ENCODE peak calls at places on chromosomes 13 and 19, in five cellular contexts. L is breast epithelium, G is body of pancreas, B is uterus, J is OCI-LY7. D is an unnamed sample.

GRCh38 chr13:110316196-110316595 is 9.1 kb downstream of the COL4A2 start:
- DNase-seq in L (peak; percentile 7), G (no peak), B (no peak), J (no peak), D (no peak)

GRCh38 chr13:23753523-23753922 is 135.7 kb downstream of the MIPEP start:
- DNase-seq in L (no peak), G (no peak), B (no peak), J (no peak), D (no peak)

GRCh38 chr19:51251453-51251790 is 542 bp downstream of the SIGLECL1 start:
- DNase-seq in L (no peak), G (no peak), B (no peak), J (no peak), D (no peak)

GRCh38 chr19:45049073-45049736 is 10.4 kb downstream of the CLASRP start:
- DNase-seq in L (no peak), G (peak; percentile 50), B (no peak), J (no peak), D (no peak)

GRCh38 chr13:49066856-49067255 is 91.1 kb downstream of the FNDC3A start:
- DNase-seq in L (no peak), G (no peak), B (no peak), J (no peak), D (no peak)

GRCh38 chr13:31310781-31311180 is 111.0 kb downstream of the B3GLCT start:
- DNase-seq in L (peak; percentile 19), G (no peak), B (no peak), J (no peak), D (no peak)

GRCh38 chr19:48554385-48555091 is 2.6 kb downstream of the SULT2B1 start:
- DNase-seq in L (no peak), G (no peak), B (no peak), J (no peak), D (no peak)

GRCh38 chr19:45632468-45633196 is 6.6 kb downstream of the EML2 start:
- DNase-seq in L (peak; percentile 71), G (peak; percentile 65), B (peak; percentile 30), J (peak; percentile 71), D (peak; percentile 61)

GRCh38 chr13:91894311-91894710 is 495.9 kb downstream of the GPC5 start:
- DNase-seq in L (no peak), G (no peak), B (no peak), J (no peak), D (no peak)

GRCh38 chr19:9309139-9309973 is at the start of gene ZNF699:
- DNase-seq in L (peak; percentile 98), G (peak; percentile 96), B (peak; percentile 99), J (peak; percentile 99), D (peak; percentile 97)

GRCh38 chr19:58300620-58301019 is 4.6 kb upstream of the ERVK3-1 start:
- DNase-seq in L (no peak), G (no peak), B (no peak), J (no peak), D (no peak)

GRCh38 chr13:113669871-113670341 is 2.9 kb downstream of the GRK1 start:
- DNase-seq in L (no peak), G (no peak), B (peak; percentile 5), J (no peak), D (no peak)

GRCh38 chr19:15050639-15051038 is 1.4 kb downstream of the CASP14 start:
- DNase-seq in L (no peak), G (no peak), B (no peak), J (no peak), D (no peak)

GRCh38 chr19:1315470-1316166 is 29.9 kb downstream of the EFNA2 start:
- DNase-seq in L (peak; percentile 22), G (peak; percentile 53), B (no peak), J (no peak), D (no peak)

GRCh38 chr13:57418067-57418677 is 213.4 kb upstream of the PCDH17 start:
- DNase-seq in L (no peak), G (no peak), B (no peak), J (no peak), D (no peak)

GRCh38 chr13:27211771-27212364 is 39.5 kb upstream of the RPL21 start:
- DNase-seq in L (no peak), G (no peak), B (no peak), J (no peak), D (no peak)

GRCh38 chr13:37225414-37226047 is 120.1 kb upstream of the CSNK1A1L start:
- DNase-seq in L (no peak), G (no peak), B (no peak), J (no peak), D (no peak)

GRCh38 chr19:16381756-16382401 is 57.3 kb downstream of the KLF2 start:
- DNase-seq in L (peak; percentile 39), G (peak; percentile 34), B (peak; percentile 90), J (no peak), D (peak; percentile 90)

GRCh38 chr19:47422417-47423163 is 3.3 kb upstream of the MEIS3 start:
- DNase-seq in L (no peak), G (no peak), B (no peak), J (no peak), D (no peak)

GRCh38 chr13:60178327-60178726 is 14.6 kb upstream of the DIAPH3 start:
- DNase-seq in L (no peak), G (no peak), B (no peak), J (no peak), D (no peak)

GRCh38 chr19:8079988-8080387 is 27.4 kb downstream of the CCL25 start:
- DNase-seq in L (no peak), G (no peak), B (no peak), J (no peak), D (no peak)

GRCh38 chr13:91609353-91609752 is 210.9 kb downstream of the GPC5 start:
- DNase-seq in L (no peak), G (no peak), B (no peak), J (no peak), D (no peak)

GRCh38 chr19:33389574-33390119 is 16.1 kb downstream of the CEBPG start:
- DNase-seq in L (no peak), G (no peak), B (no peak), J (no peak), D (no peak)

DNA sequence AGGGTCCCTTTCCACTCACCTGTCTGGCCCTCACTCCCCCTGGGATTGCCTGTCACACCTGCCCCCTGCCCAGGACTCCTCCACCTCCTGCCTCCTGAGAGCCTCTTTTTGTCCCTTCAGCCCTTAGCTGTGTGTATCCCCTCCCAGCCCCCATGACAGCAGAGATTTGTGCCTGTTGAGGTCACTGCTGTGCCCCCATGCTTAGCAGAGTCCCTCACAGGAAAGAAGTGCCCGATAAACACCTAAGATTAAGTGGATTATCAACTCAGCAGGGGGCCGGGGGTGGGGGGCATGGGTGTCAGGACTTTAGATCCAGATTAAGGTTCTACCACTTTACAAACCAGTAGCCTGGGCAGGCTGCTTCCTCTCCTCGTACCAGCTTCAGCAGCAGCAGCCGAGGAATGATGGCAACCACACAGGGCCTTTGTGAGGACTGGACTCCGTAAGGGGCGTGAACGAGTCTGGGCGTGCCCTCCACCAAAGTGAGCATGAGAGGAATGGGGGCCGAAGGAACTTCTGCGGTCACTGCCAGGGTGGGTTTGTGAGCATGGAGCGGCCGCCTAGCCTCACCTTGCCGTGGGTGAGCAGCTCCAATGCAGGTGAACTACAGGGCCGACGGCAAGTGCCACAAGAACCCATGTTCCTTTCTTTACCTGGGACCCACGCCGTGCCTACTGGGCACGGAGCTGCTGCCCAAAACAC is 36.1 kb downstream of the ZNF787 start:
- DNase-seq in L (peak; percentile 50), G (no peak), B (no peak), J (no peak), D (no peak)
- H3K4me1 ChIP-seq in L (peaks cover 5% of the 10 kb centered on the region), G (peaks cover 10% of the 10 kb centered on the region), B (peaks cover 5% of the 10 kb centered on the region), J (peaks cover 10% of the 10 kb centered on the region), D (peaks cover 3% of the 10 kb centered on the region)

GRCh38 chr13:78657699-78658629 is 991 bp downstream of the OBI1 start:
- DNase-seq in L (no peak), G (no peak), B (no peak), J (peak; percentile 14), D (no peak)

GRCh38 chr13:78660130-78660857 is 1.3 kb upstream of the OBI1 start:
- DNase-seq in L (no peak), G (peak; percentile 14), B (no peak), J (peak; percentile 39), D (no peak)

GRCh38 chr13:78658630-78659449 is at the start of gene OBI1:
- DNase-seq in L (peak; percentile 78), G (peak; percentile 89), B (peak; percentile 89), J (peak; percentile 90), D (peak; percentile 53)

GRCh38 chr13:78662467-78662866 is 3.5 kb upstream of the OBI1 start:
- DNase-seq in L (no peak), G (no peak), B (no peak), J (peak; percentile 5), D (no peak)

DNA sequence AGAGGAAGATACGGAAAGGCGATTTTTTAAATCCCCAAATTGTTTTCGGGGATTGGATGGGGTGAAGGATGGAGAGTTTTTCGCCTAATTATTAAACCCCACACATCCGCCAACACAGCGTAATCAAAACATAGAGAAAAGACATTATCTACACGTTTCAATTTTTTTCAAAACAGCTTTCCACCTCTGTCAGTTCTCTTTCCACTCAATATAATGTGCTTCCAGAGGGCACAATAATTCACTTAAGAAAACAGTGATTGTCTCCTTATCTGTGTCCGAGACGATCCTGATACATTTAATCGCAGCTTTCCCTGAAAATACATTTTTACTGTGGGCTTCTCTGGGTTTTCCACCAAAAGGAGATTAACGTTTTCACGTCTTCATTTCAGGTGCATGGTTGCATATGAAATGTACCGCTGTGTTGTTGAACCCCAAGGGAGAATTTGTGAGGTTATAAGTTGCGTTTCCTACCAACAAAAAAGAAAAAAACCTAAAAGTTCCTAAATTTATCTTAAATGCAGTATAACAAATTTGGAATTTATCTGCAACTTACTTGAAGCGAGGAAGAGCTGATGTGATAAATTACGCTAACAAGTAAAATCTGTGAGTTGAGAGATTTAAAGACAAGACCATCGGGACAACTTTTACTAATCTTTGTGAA is 625 bp upstream of the OBI1 start:
- DNase-seq in L (no peak), G (no peak), B (no peak), J (peak; percentile 5), D (no peak)
- H3K27ac ChIP-seq in L (no peak overlapping the region), G (no peak overlapping the region), B (peak overlapping the region; percentile 76), J (no peak overlapping the region), D (no peak overlapping the region)

DNA sequence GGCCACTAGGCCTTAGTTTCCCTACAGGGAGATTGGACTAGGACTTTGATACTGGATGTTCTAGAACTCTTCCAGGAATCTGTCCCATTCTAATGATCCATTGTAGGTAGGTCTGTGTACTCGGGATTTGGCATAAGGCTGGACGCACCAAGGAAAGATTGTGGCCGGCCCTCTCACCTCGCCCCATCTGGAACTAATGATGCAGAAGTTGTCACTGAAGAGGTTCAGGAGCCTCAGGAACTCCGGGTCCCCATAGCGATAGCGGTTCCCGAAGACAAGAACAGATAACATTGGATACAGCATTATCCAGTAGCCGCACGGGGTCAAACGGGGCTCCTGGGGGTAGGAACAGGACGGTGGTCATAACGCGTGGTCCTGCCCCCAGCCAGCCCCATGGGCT is 11.2 kb downstream of the EGLN2 start:
- DNase-seq in L (no peak), G (no peak), B (peak; percentile 28), J (no peak), D (no peak)
- H3K4me3 ChIP-seq in L (peak overlapping the region; percentile 50), G (no peak overlapping the region), B (peak overlapping the region; percentile 40), J (no peak overlapping the region), D (peak overlapping the region; percentile 69)

DNA sequence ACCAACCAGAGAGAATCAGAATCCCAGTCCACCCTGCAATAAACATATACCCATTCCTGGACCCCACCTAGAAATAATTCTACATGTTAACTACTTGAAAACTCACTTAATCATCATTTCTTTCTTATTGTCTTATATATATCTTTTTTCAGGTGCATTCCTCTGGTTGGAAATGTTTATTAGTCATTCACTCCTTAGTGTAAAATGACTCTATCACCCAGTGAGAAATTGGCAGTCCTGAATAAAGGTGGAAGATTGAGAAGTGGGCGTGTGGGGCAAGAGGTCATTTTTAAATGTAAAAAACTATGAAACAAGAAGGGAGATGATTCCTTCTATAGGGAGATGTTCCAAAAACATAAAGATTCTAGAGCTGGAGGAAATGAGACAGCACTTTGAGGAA is 101.2 kb upstream of the MBNL2 start:
- DNase-seq in L (no peak), G (no peak), B (no peak), J (no peak), D (no peak)
- H3K4me1 ChIP-seq in L (peaks cover 6% of the 10 kb centered on the region), G (peaks cover 18% of the 10 kb centered on the region), B (peaks cover 2% of the 10 kb centered on the region), J (no peaks in the 10 kb centered on the region), D (peaks cover 42% of the 10 kb centered on the region)

D was measured in thoracic aorta.